ENCODE peak calls at places on chromosomes 3 and 15, in six cellular contexts. L, A, S, T, B and P are unnamed samples.

GRCh38 chr3:134623615-134624245 is 27.1 kb downstream of the KY start:
- DNase-seq in L (no peak), A (no peak), S (no peak), T (no peak), B (no peak), P (no peak)

GRCh38 chr15:98785796-98786581 is 137.7 kb downstream of the IGF1R start:
- DNase-seq in L (peak; percentile 38), A (no peak), S (peak; percentile 41), T (no peak), B (no peak), P (no peak)

GRCh38 chr3:152474585-152474984 is 205.9 kb downstream of the MBNL1 start:
- DNase-seq in L (peak; percentile 26), A (no peak), S (peak; percentile 55), T (no peak), B (peak; percentile 56), P (no peak)

GRCh38 chr15:33789141-33789540 is 179.2 kb upstream of the CHRM5 start:
- DNase-seq in L (no peak), A (no peak), S (peak; percentile 31), T (no peak), B (no peak), P (no peak)

GRCh38 chr3:143603774-143604173 is 244.5 kb downstream of the SLC9A9 start:
- DNase-seq in L (no peak), A (no peak), S (no peak), T (no peak), B (no peak), P (no peak)

GRCh38 chr3:178295257-178295912 is 240.9 kb upstream of the KCNMB2 start:
- DNase-seq in L (no peak), A (no peak), S (no peak), T (no peak), B (no peak), P (no peak)

GRCh38 chr15:76134537-76134936 is 74.8 kb downstream of the TMEM266 start:
- DNase-seq in L (no peak), A (no peak), S (no peak), T (no peak), B (no peak), P (no peak)

GRCh38 chr3:141578197-141578596 is 91.4 kb downstream of the RASA2 start:
- DNase-seq in L (no peak), A (no peak), S (no peak), T (no peak), B (no peak), P (no peak)

GRCh38 chr3:29171583-29171990 is 109.3 kb upstream of the RBMS3 start:
- DNase-seq in L (no peak), A (no peak), S (no peak), T (no peak), B (no peak), P (no peak)

GRCh38 chr3:39812537-39812936 is 3.1 kb downstream of the MYRIP start:
- DNase-seq in L (no peak), A (no peak), S (no peak), T (no peak), B (peak; percentile 6), P (no peak)

GRCh38 chr3:174532776-174533175 is 326.4 kb upstream of the NAALADL2 start:
- DNase-seq in L (no peak), A (no peak), S (no peak), T (no peak), B (no peak), P (no peak)

GRCh38 chr15:40595219-40595618 is 1.2 kb downstream of the KNL1 start:
- DNase-seq in L (no peak), A (no peak), S (no peak), T (no peak), B (no peak), P (no peak)

GRCh38 chr15:89051875-89052274 is 36.4 kb upstream of the ABHD2 start:
- DNase-seq in L (no peak), A (no peak), S (peak; percentile 71), T (no peak), B (no peak), P (no peak)

GRCh38 chr3:11570789-11571495 is 72.8 kb downstream of the VGLL4 start:
- DNase-seq in L (no peak), A (no peak), S (no peak), T (no peak), B (no peak), P (no peak)

GRCh38 chr3:136752046-136752326 is 192 bp downstream of the STAG1 start:
- DNase-seq in L (no peak), A (no peak), S (no peak), T (no peak), B (no peak), P (no peak)

GRCh38 chr3:36488077-36488789 is 107.9 kb downstream of the STAC start:
- DNase-seq in L (no peak), A (no peak), S (no peak), T (no peak), B (no peak), P (no peak)

GRCh38 chr3:175941352-175941751 is 1082.2 kb downstream of the NAALADL2 start:
- DNase-seq in L (no peak), A (no peak), S (no peak), T (no peak), B (no peak), P (peak; percentile 37)

GRCh38 chr3:122077293-122078234 is 22.4 kb downstream of the CD86 start:
- DNase-seq in L (no peak), A (no peak), S (no peak), T (no peak), B (no peak), P (no peak)

GRCh38 chr3:71066849-71067261 is 516.7 kb downstream of the FOXP1 start:
- DNase-seq in L (no peak), A (peak; percentile 56), S (peak; percentile 38), T (no peak), B (no peak), P (no peak)

GRCh38 chr3:111649180-111649579 is 54.0 kb upstream of the ZBED2 start:
- DNase-seq in L (no peak), A (no peak), S (no peak), T (no peak), B (no peak), P (no peak)

GRCh38 chr15:56149071-56149470 is 94.6 kb downstream of the RFX7 start:
- DNase-seq in L (no peak), A (no peak), S (no peak), T (no peak), B (no peak), P (no peak)

GRCh38 chr3:47009225-47010049 is 30.0 kb downstream of the NBEAL2 start:
- DNase-seq in L (peak; percentile 89), A (peak; percentile 57), S (peak; percentile 90), T (peak; percentile 81), B (peak; percentile 83), P (peak; percentile 90)

GRCh38 chr3:113552851-113553250 is 20.5 kb downstream of the SIDT1 start:
- DNase-seq in L (no peak), A (peak; percentile 12), S (no peak), T (peak; percentile 21), B (no peak), P (no peak)

GRCh38 chr3:67083277-67083676 is 85.2 kb downstream of the KBTBD8 start:
- DNase-seq in L (no peak), A (peak; percentile 13), S (no peak), T (peak; percentile 63), B (no peak), P (no peak)

GRCh38 chr3:115325539-115325938 is 178.5 kb upstream of the ZBTB20 start:
- DNase-seq in L (peak; percentile 31), A (no peak), S (peak; percentile 77), T (no peak), B (no peak), P (no peak)

GRCh38 chr3:45567730-45568172 is 26.8 kb upstream of the LIMD1 start:
- DNase-seq in L (no peak), A (no peak), S (no peak), T (no peak), B (no peak), P (peak; percentile 53)

GRCh38 chr15:66835558-66835878 is 133.5 kb downstream of the SMAD6 start:
- DNase-seq in L (peak; percentile 52), A (no peak), S (peak; percentile 49), T (no peak), B (no peak), P (peak; percentile 22)